ENCODE peak calls at places on chromosomes 3 and 15, in seven cellular contexts. V is HepG2, W is K562, P is HCT116, D is GM12878, X is H1, I is SK-N-SH. L is an unnamed sample.

GRCh38 chr3:13215940-13216546 is 142.8 kb upstream of the IQSEC1 start:
- DNase-seq in V (peak), W (no peak), P (peak), D (no peak), X (no peak), I (no peak), L (peak)

GRCh38 chr3:58293516-58293915 is 12.5 kb upstream of the RPP14 start:
- DNase-seq in V (no peak), W (no peak), P (no peak), D (no peak), X (no peak), I (no peak), L (no peak)

GRCh38 chr15:74842581-74843444 is at the start of gene ULK3:
- DNase-seq in V (peak), W (peak), P (peak), D (no peak), X (peak), I (peak), L (peak)

GRCh38 chr3:10391391-10391790 is 70.5 kb upstream of the SEC13 start:
- DNase-seq in V (no peak), W (no peak), P (no peak), D (no peak), X (no peak), I (no peak), L (no peak)

GRCh38 chr3:37956353-37957184 is 34.0 kb upstream of the VILL start:
- DNase-seq in V (no peak), W (no peak), P (no peak), D (no peak), X (no peak), I (no peak), L (no peak)

GRCh38 chr3:113329757-113330156 is 111.5 kb downstream of the CFAP44 start:
- DNase-seq in V (no peak), W (no peak), P (no peak), D (no peak), X (no peak), I (no peak), L (no peak)

GRCh38 chr3:40680685-40681657 is 156.2 kb downstream of the ZNF621 start:
- DNase-seq in V (no peak), W (no peak), P (no peak), D (no peak), X (no peak), I (no peak), L (no peak)

GRCh38 chr15:87609474-87609873 is 647.1 kb downstream of the NTRK3 start:
- DNase-seq in V (no peak), W (no peak), P (no peak), D (no peak), X (no peak), I (no peak), L (no peak)

GRCh38 chr3:152087153-152087552 is 181.6 kb upstream of the MBNL1 start:
- DNase-seq in V (no peak), W (no peak), P (no peak), D (no peak), X (no peak), I (no peak), L (no peak)

GRCh38 chr3:129501630-129502029 is 26.8 kb upstream of the RHO start:
- DNase-seq in V (no peak), W (no peak), P (no peak), D (no peak), X (no peak), I (no peak), L (no peak)

GRCh38 chr3:120171134-120171863 is 77.1 kb upstream of the GSK3B start:
- DNase-seq in V (no peak), W (no peak), P (no peak), D (no peak), X (no peak), I (no peak), L (no peak)

GRCh38 chr3:120169407-120169806 is 75.2 kb upstream of the GSK3B start:
- DNase-seq in V (no peak), W (no peak), P (no peak), D (no peak), X (no peak), I (no peak), L (no peak)

GRCh38 chr3:120172070-120172469 is 77.8 kb upstream of the GSK3B start:
- DNase-seq in V (no peak), W (no peak), P (no peak), D (no peak), X (no peak), I (no peak), L (no peak)

GRCh38 chr3:120168611-120169010 is 74.4 kb upstream of the GSK3B start:
- DNase-seq in V (no peak), W (no peak), P (no peak), D (no peak), X (no peak), I (no peak), L (no peak)

DNA sequence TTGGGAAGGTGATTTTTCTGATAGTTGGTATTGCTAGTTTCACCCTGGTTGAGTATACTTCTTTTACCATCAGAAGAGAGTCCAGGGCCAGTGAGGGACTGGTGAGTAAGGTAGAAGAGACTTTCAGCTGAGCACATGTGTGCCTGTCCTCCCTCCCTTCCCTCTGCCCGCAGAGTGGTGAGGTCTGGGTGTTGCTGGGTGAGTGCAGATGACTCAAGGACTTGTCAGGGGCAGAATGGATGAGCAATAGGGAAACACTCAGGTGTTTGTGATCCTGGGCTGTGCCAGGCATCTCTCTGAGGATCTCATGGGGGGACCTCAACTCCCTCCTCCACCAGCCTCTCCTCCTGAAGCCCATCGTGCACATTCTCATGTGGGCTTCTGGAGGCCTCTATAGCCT is 76.0 kb upstream of the GSK3B start:
- DNase-seq in V (no peak), W (no peak), P (peak), D (no peak), X (no peak), I (no peak), L (no peak)
- TF ChIP-seq JUND in V (no peak), W (no peak), P (peak), D (no peak), X (no peak), I (peak), L (no peak)

GRCh38 chr3:192818126-192818525 is 90.8 kb upstream of the FGF12 start:
- DNase-seq in V (no peak), W (no peak), P (no peak), D (no peak), X (no peak), I (no peak), L (no peak)

GRCh38 chr3:192817506-192817905 is 90.2 kb upstream of the FGF12 start:
- DNase-seq in V (no peak), W (no peak), P (no peak), D (no peak), X (no peak), I (no peak), L (no peak)

GRCh38 chr3:192816274-192816853 is 89.0 kb upstream of the FGF12 start:
- DNase-seq in V (peak), W (peak), P (peak), D (no peak), X (no peak), I (peak), L (no peak)

GRCh38 chr3:192819001-192819569 is 91.7 kb upstream of the FGF12 start:
- DNase-seq in V (no peak), W (no peak), P (peak), D (peak), X (no peak), I (no peak), L (no peak)

DNA sequence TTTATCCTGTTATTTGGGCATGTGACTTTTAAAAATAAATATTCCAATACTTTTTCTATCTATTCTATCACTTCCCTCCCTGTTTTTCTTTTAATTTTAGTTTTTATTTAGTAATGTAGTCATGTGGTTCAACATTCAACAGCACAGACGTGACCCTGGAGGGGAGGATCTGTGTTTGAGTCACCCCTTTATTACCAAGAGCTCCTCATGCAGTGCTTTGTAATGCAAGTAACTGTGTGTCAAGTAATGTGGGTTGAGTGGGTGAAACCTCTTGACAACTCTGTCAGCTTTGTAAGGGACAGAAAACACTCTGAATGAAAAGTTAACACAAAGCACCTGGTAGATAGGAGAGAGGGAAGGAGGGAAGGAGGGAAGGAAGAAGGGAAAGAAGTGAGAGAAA is 89.7 kb upstream of the FGF12 start:
- DNase-seq in V (no peak), W (no peak), P (no peak), D (no peak), X (no peak), I (no peak), L (no peak)
- TF ChIP-seq JUND in V (no peak), W (no peak), P (no peak), D (no peak), X (no peak), I (no peak), L (no peak)

DNA sequence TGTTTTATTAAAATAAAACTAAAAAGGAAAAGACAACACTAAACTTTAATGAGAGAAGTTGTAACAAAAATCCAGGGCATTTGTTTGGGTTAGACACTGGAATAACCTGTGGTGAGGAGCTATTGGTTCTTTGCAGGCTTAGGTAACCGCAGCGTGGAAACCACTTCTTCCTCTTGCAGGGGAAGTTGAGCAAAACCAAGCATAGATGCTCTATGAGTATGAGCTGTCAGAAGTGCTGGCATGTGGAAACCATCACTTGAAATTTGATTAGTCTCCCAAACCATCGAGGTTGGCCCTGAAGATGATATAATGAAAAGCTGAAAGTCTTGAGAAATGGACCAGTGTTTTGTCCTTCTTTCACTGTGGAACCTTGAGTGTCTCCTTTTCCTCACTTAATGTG is 127.1 kb upstream of the RBMS3 start:
- DNase-seq in V (no peak), W (no peak), P (no peak), D (peak), X (no peak), I (no peak), L (no peak)
- TF ChIP-seq JUND in V (no peak), W (no peak), P (no peak), D (no peak), X (no peak), I (no peak), L (no peak)

GRCh38 chr15:59208850-59209249 is 2.2 kb downstream of the LDHAL6B start:
- DNase-seq in V (no peak), W (no peak), P (no peak), D (no peak), X (no peak), I (no peak), L (no peak)
- TF ChIP-seq JUND in V (no peak), W (no peak), P (no peak), D (no peak), X (no peak), I (no peak), L (no peak)

GRCh38 chr3:134640378-134640777 is 10.4 kb downstream of the KY start:
- DNase-seq in V (no peak), W (no peak), P (no peak), D (no peak), X (no peak), I (no peak), L (no peak)

GRCh38 chr3:134642445-134643149 is 8.2 kb downstream of the KY start:
- DNase-seq in V (no peak), W (no peak), P (no peak), D (no peak), X (peak), I (no peak), L (no peak)

GRCh38 chr3:134641671-134642300 is 9.0 kb downstream of the KY start:
- DNase-seq in V (no peak), W (no peak), P (no peak), D (no peak), X (no peak), I (no peak), L (no peak)

GRCh38 chr3:134643150-134643675 is 7.6 kb downstream of the KY start:
- DNase-seq in V (no peak), W (no peak), P (no peak), D (no peak), X (peak), I (no peak), L (no peak)

GRCh38 chr3:134640872-134641470 is 9.9 kb downstream of the KY start:
- DNase-seq in V (peak), W (peak), P (peak), D (no peak), X (peak), I (peak), L (peak)
- TF ChIP-seq JUND in V (no peak), W (no peak), P (no peak), D (no peak), X (no peak), I (no peak), L (no peak)

L was measured in T47D.